ENCODE peak calls at places on chromosomes 2 and 18, in seven cellular contexts. I is HCT116, Q is SK-N-SH, Y is GM12878, F is H1, M is HepG2, R is K562. T is an unnamed sample.

GRCh38 chr18:25832008-25832604 is 258.3 kb downstream of the SS18 start:
- DNase-seq in I (peak; percentile 6), Q (peak; percentile 62), Y (no peak), F (peak; percentile 17), M (peak; percentile 25), R (peak; percentile 65), T (no peak)

GRCh38 chr2:179104736-179105135 is 54.8 kb upstream of the CCDC141 start:
- DNase-seq in I (no peak), Q (no peak), Y (no peak), F (no peak), M (no peak), R (no peak), T (no peak)

GRCh38 chr2:144519934-144520717 is at the start of gene ZEB2:
- DNase-seq in I (peak; percentile 19), Q (peak; percentile 63), Y (no peak), F (no peak), M (peak; percentile 12), R (peak; percentile 93), T (no peak)

GRCh38 chr18:4433762-4434161 is 21.3 kb downstream of the DLGAP1 start:
- DNase-seq in I (no peak), Q (no peak), Y (no peak), F (no peak), M (no peak), R (no peak), T (no peak)

GRCh38 chr2:3594493-3595281 is at the start of gene COLEC11:
- DNase-seq in I (no peak), Q (peak; percentile 96), Y (no peak), F (no peak), M (no peak), R (peak; percentile 84), T (no peak)

GRCh38 chr2:44342854-44343253 is 18.4 kb downstream of the PREPL start:
- DNase-seq in I (no peak), Q (peak; percentile 16), Y (no peak), F (no peak), M (peak; percentile 51), R (peak; percentile 35), T (no peak)

GRCh38 chr2:97997774-97998392 is 2.1 kb upstream of the TMEM131 start:
- DNase-seq in I (no peak), Q (no peak), Y (no peak), F (no peak), M (peak; percentile 32), R (no peak), T (no peak)

GRCh38 chr2:8571286-8571791 is 110.5 kb upstream of the ID2 start:
- DNase-seq in I (no peak), Q (no peak), Y (no peak), F (no peak), M (no peak), R (no peak), T (no peak)

GRCh38 chr2:64617631-64618151 is 36.0 kb downstream of the SERTAD2 start:
- DNase-seq in I (no peak), Q (no peak), Y (no peak), F (no peak), M (no peak), R (no peak), T (no peak)

GRCh38 chr2:64692401-64692800 is 38.7 kb upstream of the SERTAD2 start:
- DNase-seq in I (no peak), Q (no peak), Y (no peak), F (no peak), M (no peak), R (peak; percentile 39), T (no peak)

GRCh38 chr2:54840559-54840958 is 117.1 kb downstream of the EML6 start:
- DNase-seq in I (no peak), Q (no peak), Y (no peak), F (no peak), M (no peak), R (no peak), T (no peak)

GRCh38 chr18:59268722-59269562 is 4.3 kb downstream of the RAX start:
- DNase-seq in I (no peak), Q (peak; percentile 93), Y (no peak), F (no peak), M (peak; percentile 13), R (peak; percentile 27), T (peak; percentile 57)

GRCh38 chr18:50277935-50278334 is 3.4 kb downstream of the MBD1 start:
- DNase-seq in I (no peak), Q (no peak), Y (no peak), F (no peak), M (no peak), R (no peak), T (no peak)

GRCh38 chr2:240121675-240122074 is 14.4 kb downstream of the COPS9 start:
- DNase-seq in I (no peak), Q (peak; percentile 22), Y (no peak), F (no peak), M (no peak), R (no peak), T (no peak)

GRCh38 chr18:48002933-48003365 is 72.5 kb upstream of the SMAD2 start:
- DNase-seq in I (peak; percentile 77), Q (no peak), Y (no peak), F (no peak), M (no peak), R (no peak), T (no peak)

GRCh38 chr2:96306370-96306769 is 1.0 kb upstream of the SNRNP200 start:
- DNase-seq in I (no peak), Q (no peak), Y (no peak), F (no peak), M (peak; percentile 16), R (no peak), T (no peak)

GRCh38 chr2:56199492-56199891 is 15.7 kb downstream of the CCDC85A start:
- DNase-seq in I (no peak), Q (no peak), Y (no peak), F (no peak), M (no peak), R (no peak), T (no peak)

GRCh38 chr2:101790416-101790815 is 92.9 kb downstream of the MAP4K4 start:
- DNase-seq in I (no peak), Q (no peak), Y (no peak), F (no peak), M (no peak), R (no peak), T (no peak)

GRCh38 chr2:160652236-160652635 is 158.6 kb upstream of the RBMS1 start:
- DNase-seq in I (no peak), Q (no peak), Y (no peak), F (no peak), M (no peak), R (no peak), T (no peak)

GRCh38 chr18:9321017-9321452 is 13.5 kb upstream of the TWSG1 start:
- DNase-seq in I (no peak), Q (no peak), Y (no peak), F (no peak), M (no peak), R (peak; percentile 54), T (no peak)

GRCh38 chr2:214311031-214311533 is 99.8 kb upstream of the VWC2L start:
- DNase-seq in I (no peak), Q (no peak), Y (peak; percentile 48), F (peak; percentile 25), M (peak; percentile 53), R (no peak), T (peak; percentile 15)

GRCh38 chr2:137435176-137435575 is 529.1 kb upstream of the HNMT start:
- DNase-seq in I (no peak), Q (no peak), Y (no peak), F (no peak), M (no peak), R (no peak), T (no peak)

GRCh38 chr2:25976884-25977741 is 5.2 kb downstream of the KIF3C start:
- DNase-seq in I (no peak), Q (peak; percentile 65), Y (no peak), F (no peak), M (no peak), R (no peak), T (no peak)
- H3K4me3 ChIP-seq in I (peak overlapping the region; percentile 15), Q (peak overlapping the region; percentile 24), Y (no peak overlapping the region), F (no peak overlapping the region), M (no peak overlapping the region), R (no peak overlapping the region), T (no peak overlapping the region)

DNA sequence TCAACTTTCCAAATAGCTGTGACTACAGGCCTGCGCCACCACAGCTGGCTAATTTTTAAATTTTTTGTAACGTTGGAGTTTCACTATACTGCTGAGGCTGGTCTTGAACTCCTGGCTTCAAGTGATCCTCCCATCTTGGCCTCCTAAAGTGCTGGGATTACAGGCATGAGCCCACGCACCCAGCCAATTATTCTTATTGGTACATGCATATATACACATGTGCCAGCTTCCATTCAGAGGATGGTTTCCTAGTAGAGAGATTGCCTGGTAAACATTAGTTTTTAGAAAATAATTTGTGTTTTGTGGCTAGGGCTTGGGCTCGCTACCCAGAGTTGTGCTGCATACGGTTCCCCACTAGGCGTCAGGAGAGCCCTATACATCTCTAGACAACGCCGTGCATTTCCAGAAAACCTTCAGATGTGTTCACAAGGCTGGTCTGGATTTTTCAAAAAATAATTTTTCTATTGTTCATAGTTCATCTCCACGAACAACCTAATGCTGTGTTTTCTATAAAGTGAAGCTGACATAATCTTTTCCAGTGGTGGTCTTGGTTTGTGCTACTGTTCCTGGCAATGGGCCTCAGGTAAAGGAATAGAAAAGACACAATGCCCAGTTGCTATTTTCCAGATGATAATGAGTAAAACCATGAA is 14.6 kb upstream of the AFG3L2 start:
- DNase-seq in I (peak; percentile 52), Q (peak; percentile 79), Y (no peak), F (no peak), M (peak; percentile 51), R (peak; percentile 80), T (no peak)
- TF ChIP-seq YY1 in I (no peak), Q (no peak), Y (peak; percentile 44), F (no peak), M (no peak), R (no peak), T (no peak)

DNA sequence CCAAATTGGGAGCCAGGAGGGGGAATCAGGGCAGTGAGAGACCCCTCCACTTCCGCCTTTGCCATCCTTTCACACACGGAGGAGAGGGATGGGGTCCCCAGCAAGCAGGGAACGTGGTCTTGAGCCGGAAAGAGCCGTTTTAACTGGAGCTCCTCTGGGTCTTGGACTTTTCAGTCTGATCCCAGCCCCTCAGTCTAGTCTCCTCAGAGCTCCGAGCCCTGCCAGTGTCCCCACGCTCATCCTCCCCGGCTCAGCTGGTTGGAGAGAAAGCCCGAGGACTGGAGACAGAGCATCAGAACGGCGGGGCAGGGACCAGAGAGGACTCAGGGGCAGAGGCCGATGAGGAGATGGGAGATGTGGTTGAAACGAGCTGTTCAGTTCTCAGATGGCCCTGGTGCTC is 26.1 kb upstream of the OTOF start:
- DNase-seq in I (no peak), Q (no peak), Y (no peak), F (no peak), M (no peak), R (no peak), T (no peak)
- H3K4me3 ChIP-seq in I (peak overlapping the region; percentile 60), Q (no peak overlapping the region), Y (no peak overlapping the region), F (peak overlapping the region; percentile 57), M (no peak overlapping the region), R (peak overlapping the region; percentile 44), T (peak overlapping the region; percentile 27)

GRCh38 chr2:71063216-71063615 is 5.2 kb upstream of the NAGK start:
- DNase-seq in I (no peak), Q (no peak), Y (no peak), F (no peak), M (no peak), R (no peak), T (no peak)
- TF ChIP-seq YY1 in I (no peak), Q (no peak), Y (no peak), F (no peak), M (no peak), R (no peak), T (no peak)